ENCODE peak calls at places on chromosomes 13 and 19, in ten cellular contexts. M is bronchial epithelial cell, I is IMR-90, D is transverse colon, U is tibial nerve, W is fibroblast of villous mesenchyme, J is lower lobe of right lung, X is heart right ventricle, H is neuronal stem cell, Q is esophagus muscularis mucosa. N is an unnamed sample.

GRCh38 chr19:703651-704446 is 4.9 kb upstream of the PALM start:
- DNase-seq in M (no peak), I (peak), D (peak), U (peak), W (peak), J (peak), X (peak), H (peak), Q (no peak), N (peak)

GRCh38 chr13:110356362-110356761 is 49.3 kb downstream of the COL4A2 start:
- DNase-seq in M (no peak), I (no peak), D (no peak), U (no peak), W (no peak), J (no peak), X (no peak), H (no peak), Q (no peak), N (no peak)

GRCh38 chr19:33085570-33086128 is 4.7 kb downstream of the GPATCH1 start:
- DNase-seq in M (no peak), I (no peak), D (no peak), U (no peak), W (no peak), J (no peak), X (no peak), H (no peak), Q (no peak), N (no peak)

GRCh38 chr13:73874460-73874859 is 259.7 kb downstream of the KLF12 start:
- DNase-seq in M (no peak), I (no peak), D (no peak), U (no peak), W (no peak), J (no peak), X (no peak), H (no peak), Q (no peak), N (no peak)

GRCh38 chr19:45691516-45692186 is at the start of gene SNRPD2:
- DNase-seq in M (peak), I (peak), D (peak), U (peak), W (peak), J (peak), X (peak), H (peak), Q (peak), N (peak)

GRCh38 chr13:84844473-84844872 is 954.7 kb downstream of the SLITRK6 start:
- DNase-seq in M (peak), I (no peak), D (no peak), U (no peak), W (no peak), J (no peak), X (no peak), H (peak), Q (no peak), N (no peak)

GRCh38 chr13:50412046-50412617 is 396.9 kb downstream of the KCNRG start:
- DNase-seq in M (no peak), I (peak), D (no peak), U (no peak), W (peak), J (no peak), X (no peak), H (no peak), Q (no peak), N (no peak)

GRCh38 chr13:112752711-112753541 is 63.1 kb downstream of the ATP11A start:
- DNase-seq in M (no peak), I (no peak), D (no peak), U (no peak), W (no peak), J (no peak), X (no peak), H (no peak), Q (no peak), N (no peak)

GRCh38 chr13:113582841-113583631 is 1.5 kb upstream of the TFDP1 start:
- DNase-seq in M (no peak), I (no peak), D (peak), U (no peak), W (no peak), J (peak), X (no peak), H (no peak), Q (peak), N (peak)

GRCh38 chr13:33312150-33312908 is 26.8 kb upstream of the STARD13 start:
- DNase-seq in M (peak), I (peak), D (no peak), U (no peak), W (peak), J (no peak), X (no peak), H (no peak), Q (no peak), N (no peak)

GRCh38 chr19:13149628-13150186 is 468 bp downstream of the STX10 start:
- DNase-seq in M (no peak), I (no peak), D (peak), U (no peak), W (peak), J (peak), X (peak), H (peak), Q (no peak), N (no peak)

GRCh38 chr19:293436-294110 is 2.4 kb upstream of the PLPP2 start:
- DNase-seq in M (no peak), I (no peak), D (no peak), U (no peak), W (no peak), J (no peak), X (no peak), H (no peak), Q (no peak), N (no peak)

GRCh38 chr13:43316997-43317396 is 293.6 kb downstream of the DNAJC15 start:
- DNase-seq in M (peak), I (peak), D (no peak), U (peak), W (peak), J (no peak), X (no peak), H (no peak), Q (no peak), N (peak)

GRCh38 chr19:39199025-39199424 is 2.3 kb downstream of the NCCRP1 start:
- DNase-seq in M (no peak), I (peak), D (no peak), U (no peak), W (peak), J (no peak), X (no peak), H (no peak), Q (no peak), N (no peak)

GRCh38 chr19:21202865-21203494 is 61.1 kb downstream of the ZNF431 start:
- DNase-seq in M (peak), I (peak), D (no peak), U (peak), W (peak), J (no peak), X (no peak), H (peak), Q (no peak), N (no peak)

GRCh38 chr13:27270594-27271520 is at the start of gene RASL11A:
- DNase-seq in M (peak), I (peak), D (peak), U (peak), W (peak), J (peak), X (peak), H (peak), Q (peak), N (peak)

GRCh38 chr19:18852634-18853033 is 20.9 kb downstream of the UPF1 start:
- DNase-seq in M (no peak), I (no peak), D (no peak), U (no peak), W (no peak), J (no peak), X (no peak), H (no peak), Q (no peak), N (no peak)

GRCh38 chr13:50244913-50245574 is 229.8 kb downstream of the KCNRG start:
- DNase-seq in M (peak), I (peak), D (no peak), U (no peak), W (peak), J (no peak), X (no peak), H (no peak), Q (no peak), N (no peak)

GRCh38 chr13:107210216-107211010 is 642.5 kb upstream of the ARGLU1 start:
- DNase-seq in M (peak), I (peak), D (no peak), U (no peak), W (peak), J (no peak), X (no peak), H (no peak), Q (no peak), N (no peak)

GRCh38 chr19:14059093-14059480 is 2.8 kb downstream of the PALM3 start:
- DNase-seq in M (no peak), I (no peak), D (peak), U (no peak), W (no peak), J (no peak), X (no peak), H (peak), Q (no peak), N (no peak)

GRCh38 chr13:90154311-90154960 is 1193.1 kb upstream of the MIR17HG start:
- DNase-seq in M (peak), I (no peak), D (no peak), U (no peak), W (no peak), J (no peak), X (no peak), H (no peak), Q (no peak), N (no peak)

GRCh38 chr13:46184277-46184699 is 2.3 kb upstream of the LCP1 start:
- DNase-seq in M (no peak), I (no peak), D (peak), U (peak), W (peak), J (peak), X (peak), H (no peak), Q (no peak), N (no peak)
- H3K4me3 ChIP-seq in M (no peak), I (no peak), D (no peak), U (no peak), W (no peak), J (no peak), X (no peak), H (no peak), Q (no peak), N (no peak)

DNA sequence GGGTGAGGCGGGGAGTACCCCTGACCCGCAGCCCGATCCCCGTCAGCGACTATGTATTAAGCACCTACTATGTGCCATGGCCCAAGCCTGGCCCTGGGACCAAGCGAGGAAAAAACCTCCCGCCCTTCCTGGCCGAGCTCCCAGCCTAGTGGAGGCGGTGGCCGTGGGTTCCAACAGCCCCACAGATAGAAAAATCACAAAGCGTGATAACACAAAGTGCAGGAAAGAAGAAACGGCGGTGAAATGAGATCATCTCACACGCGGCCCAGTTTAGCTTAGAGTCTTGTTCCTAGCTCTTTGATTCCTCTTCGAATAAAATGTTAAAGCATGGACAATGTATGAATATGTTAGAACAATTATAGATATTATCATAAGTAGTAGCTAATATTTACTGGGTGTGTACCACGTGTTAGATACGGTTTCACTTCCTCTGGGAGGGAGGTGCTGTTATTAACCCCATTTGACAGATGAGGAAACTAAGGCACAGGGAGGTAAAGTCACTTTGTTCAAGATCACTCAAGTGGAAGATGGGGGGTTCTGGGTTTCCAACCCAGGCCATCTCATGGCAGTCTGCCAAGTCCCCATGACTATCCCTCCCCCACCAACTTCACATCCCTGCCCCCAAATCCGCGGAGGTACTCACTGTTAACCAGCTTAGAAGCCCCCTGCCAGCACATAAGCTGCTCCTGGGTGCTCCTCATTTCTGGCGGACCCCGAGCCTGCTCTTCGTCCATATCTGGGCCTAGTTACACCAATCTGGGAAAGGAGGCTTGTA is 1.2 kb upstream of the FXYD7 start:
- DNase-seq in M (no peak), I (no peak), D (no peak), U (no peak), W (no peak), J (no peak), X (no peak), H (no peak), Q (no peak), N (no peak)
- H3K4me3 ChIP-seq in M (no peak), I (no peak), D (no peak), U (peak), W (no peak), J (peak), X (peak), H (no peak), Q (peak), N (no peak)

GRCh38 chr19:17841810-17842662 is 5.7 kb downstream of the JAK3 start:
- DNase-seq in M (peak), I (peak), D (peak), U (peak), W (peak), J (peak), X (peak), H (peak), Q (no peak), N (peak)
- H3K4me3 ChIP-seq in M (peak), I (peak), D (no peak), U (peak), W (peak), J (peak), X (peak), H (peak), Q (peak), N (peak)

GRCh38 chr13:46168818-46169217 is 13.2 kb downstream of the LCP1 start:
- DNase-seq in M (no peak), I (no peak), D (no peak), U (no peak), W (no peak), J (no peak), X (no peak), H (no peak), Q (no peak), N (no peak)
- H3K4me3 ChIP-seq in M (no peak), I (no peak), D (no peak), U (no peak), W (no peak), J (no peak), X (no peak), H (no peak), Q (no peak), N (no peak)

DNA sequence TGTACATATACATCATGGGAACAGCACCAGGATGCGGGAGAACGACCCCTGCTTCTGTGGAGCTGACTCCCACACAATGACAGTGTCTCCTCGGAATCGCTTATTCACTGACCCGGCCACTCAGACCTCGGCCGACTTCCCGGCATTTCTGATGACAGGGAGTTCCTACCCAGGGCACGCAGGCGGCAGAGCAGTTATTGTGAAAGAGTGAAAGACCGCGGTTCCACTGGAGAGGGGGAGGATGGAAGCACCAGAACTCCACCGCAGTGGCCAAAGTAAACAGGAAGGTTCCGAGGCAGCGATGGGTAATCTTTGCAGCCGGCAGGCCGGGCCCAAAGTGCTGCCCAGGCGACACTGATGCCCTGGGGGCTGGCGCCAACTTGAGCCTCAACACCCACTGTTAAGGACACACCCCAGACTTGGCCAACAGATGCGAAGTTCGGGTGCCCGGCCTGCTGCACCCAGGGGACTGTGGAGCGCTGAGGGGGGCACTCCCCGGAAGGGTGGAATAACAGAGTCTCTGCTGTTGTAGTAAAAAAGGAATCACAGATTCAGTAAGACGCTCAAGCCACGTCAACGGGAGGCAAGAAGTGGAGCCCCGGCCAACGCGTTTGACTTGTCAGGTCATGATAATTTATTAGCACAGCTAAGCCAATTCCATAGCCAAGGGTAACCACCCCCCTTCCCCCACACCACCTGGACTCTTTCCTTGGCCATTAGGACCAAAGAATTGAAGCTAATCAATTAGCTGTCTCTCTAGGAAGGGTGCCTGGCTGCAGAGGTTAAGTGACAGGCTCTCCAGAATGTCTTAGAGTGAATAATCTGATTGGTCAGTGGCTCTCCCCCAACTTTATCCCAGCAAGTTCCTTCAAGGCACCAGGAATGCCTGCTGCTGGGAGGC is 5.8 kb downstream of the MLLT1 start:
- DNase-seq in M (peak), I (peak), D (peak), U (peak), W (peak), J (peak), X (peak), H (no peak), Q (peak), N (peak)
- H3K4me3 ChIP-seq in M (peak), I (peak), D (no peak), U (peak), W (peak), J (peak), X (peak), H (no peak), Q (peak), N (peak)

GRCh38 chr13:41458187-41458938 is 1.0 kb downstream of the RGCC start:
- DNase-seq in M (peak), I (peak), D (peak), U (no peak), W (no peak), J (peak), X (peak), H (no peak), Q (no peak), N (no peak)
- H3K4me3 ChIP-seq in M (peak), I (peak), D (peak), U (peak), W (peak), J (peak), X (peak), H (peak), Q (peak), N (peak)

GRCh38 chr19:40689339-40690049 is 957 bp downstream of the NUMBL start:
- DNase-seq in M (peak), I (no peak), D (no peak), U (no peak), W (peak), J (no peak), X (peak), H (no peak), Q (no peak), N (no peak)
- H3K4me3 ChIP-seq in M (peak), I (peak), D (peak), U (peak), W (peak), J (peak), X (peak), H (peak), Q (peak), N (peak)

DNA sequence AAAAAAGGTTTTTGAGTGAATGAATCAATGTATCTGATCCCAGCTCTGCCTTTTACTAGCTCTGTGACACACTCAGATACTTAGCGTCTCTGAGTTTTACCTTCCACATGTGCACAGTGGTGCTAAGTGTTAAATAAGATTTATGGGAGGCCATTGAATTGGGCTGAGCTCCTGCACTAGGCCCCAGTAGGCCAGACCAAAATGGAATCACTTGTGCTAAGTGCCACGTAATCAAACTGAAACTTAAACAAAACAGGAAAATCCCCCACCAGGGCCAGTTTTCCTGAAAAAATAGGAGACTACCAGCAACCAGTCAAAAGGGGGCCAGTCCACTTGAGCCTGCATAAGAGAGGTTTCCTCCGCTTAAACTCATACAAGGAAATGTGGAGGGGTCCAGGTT is 40.9 kb downstream of the GJA3 start:
- DNase-seq in M (no peak), I (no peak), D (no peak), U (no peak), W (no peak), J (no peak), X (no peak), H (no peak), Q (no peak), N (no peak)
- H3K4me3 ChIP-seq in M (no peak), I (no peak), D (peak), U (peak), W (peak), J (no peak), X (peak), H (no peak), Q (peak), N (no peak)

DNA sequence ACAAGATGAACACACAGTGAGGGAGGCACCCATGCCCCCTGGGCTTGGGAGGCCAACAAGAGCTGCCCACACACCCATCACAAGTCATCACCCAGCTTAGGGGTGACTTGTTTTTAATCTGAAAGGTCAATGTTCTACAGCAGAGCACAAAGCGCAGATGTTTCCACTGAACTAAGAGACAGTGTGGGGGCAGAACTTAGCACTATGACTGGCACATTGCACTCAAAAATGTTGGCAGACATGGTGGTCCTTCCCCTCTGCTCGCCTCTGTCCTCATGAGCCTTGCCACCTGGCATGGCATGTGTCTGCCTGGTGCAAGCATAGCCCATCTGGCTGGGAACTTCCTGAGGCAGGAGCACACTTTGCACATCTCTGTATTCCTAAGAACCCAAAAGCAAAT is 81.4 kb upstream of the ZNF98 start:
- DNase-seq in M (no peak), I (no peak), D (no peak), U (no peak), W (no peak), J (no peak), X (no peak), H (no peak), Q (peak), N (no peak)
- H3K4me3 ChIP-seq in M (no peak), I (no peak), D (no peak), U (no peak), W (no peak), J (no peak), X (no peak), H (no peak), Q (no peak), N (no peak)

N was measured in right atrium auricular region.